ENCODE peak calls at places on chromosomes 1 and 21, in four cellular contexts. D is GM06990, T is mucosa of descending colon, L is psoas muscle. W is an unnamed sample.

GRCh38 chr1:116179398-116179797 is 68.2 kb downstream of the MAB21L3 start:
- DNase-seq in T (peak), L (no peak), D (no peak), W (no peak)

GRCh38 chr1:24765308-24765988 is 20.2 kb downstream of the CLIC4 start:
- DNase-seq in D (no peak), L (no peak), T (no peak), W (no peak)

GRCh38 chr1:227894831-227895451 is 52.8 kb downstream of the WNT9A start:
- DNase-seq in T (no peak), L (peak), D (no peak), W (no peak)

GRCh38 chr1:43979528-43980254 is 681 bp downstream of the B4GALT2 start:
- DNase-seq in D (peak), T (peak), L (peak), W (peak)

GRCh38 chr1:59393211-59394180 is 96.6 kb downstream of the FGGY start:
- DNase-seq in T (peak), D (no peak), L (peak), W (peak)

GRCh38 chr1:216566809-216567208 is 143.6 kb upstream of the USH2A start:
- DNase-seq in T (peak), L (no peak), D (no peak), W (no peak)

GRCh38 chr1:21662426-21663250 is 6.5 kb downstream of the RAP1GAP start:
- DNase-seq in T (no peak), D (no peak), L (no peak), W (no peak)

GRCh38 chr1:220527279-220528048 is 472 bp upstream of the MARK1 start:
- DNase-seq in D (peak), T (peak), L (no peak), W (peak)

GRCh38 chr1:52423771-52424170 is 19.4 kb downstream of the PRPF38A start:
- DNase-seq in T (no peak), L (no peak), D (no peak), W (peak)

GRCh38 chr1:98333936-98334335 is 327.6 kb upstream of the SNX7 start:
- DNase-seq in D (no peak), T (no peak), L (no peak), W (no peak)

GRCh38 chr1:62361426-62361825 is 42.2 kb upstream of the KANK4 start:
- DNase-seq in L (no peak), D (no peak), T (no peak), W (no peak)

GRCh38 chr1:199585392-199585791 is 442.1 kb upstream of the NR5A2 start:
- DNase-seq in T (no peak), L (no peak), D (no peak), W (no peak)

GRCh38 chr1:176211395-176212165 is 4.5 kb upstream of the COP1 start:
- DNase-seq in L (no peak), T (peak), D (no peak), W (no peak)

GRCh38 chr21:38912789-38913119 is 107.0 kb downstream of the ETS2 start:
- DNase-seq in T (no peak), D (no peak), L (no peak), W (no peak)

GRCh38 chr1:113490384-113490783 is 100.1 kb downstream of the MAGI3 start:
- DNase-seq in L (no peak), D (no peak), T (no peak), W (no peak)

GRCh38 chr1:245704341-245704740 is 549.6 kb downstream of the KIF26B start:
- DNase-seq in T (no peak), L (no peak), D (no peak), W (no peak)

GRCh38 chr1:2415337-2415736 is 3.0 kb upstream of the PEX10 start:
- DNase-seq in D (no peak), L (no peak), T (no peak), W (no peak)

GRCh38 chr1:215114154-215114933 is 31.8 kb downstream of the KCNK2 start:
- DNase-seq in L (no peak), D (no peak), T (no peak), W (no peak)

GRCh38 chr1:18977428-18977827 is 21.0 kb upstream of the IFFO2 start:
- DNase-seq in D (no peak), T (no peak), L (no peak), W (no peak)

GRCh38 chr21:41506526-41507520 is 1.1 kb downstream of the TMPRSS2 start:
- DNase-seq in T (peak), L (no peak), D (no peak), W (no peak)

GRCh38 chr21:37647781-37648180 is 268.5 kb downstream of the KCNJ6 start:
- DNase-seq in D (no peak), L (no peak), T (no peak), W (no peak)

GRCh38 chr1:42259059-42259738 is 75.8 kb downstream of the FOXJ3 start:
- DNase-seq in D (peak), L (no peak), T (peak), W (no peak)

GRCh38 chr21:39048064-39048463 is 135.2 kb downstream of the PSMG1 start:
- DNase-seq in D (no peak), L (no peak), T (peak), W (peak)

GRCh38 chr1:160169553-160170399 is 18.4 kb downstream of the ATP1A4 start:
- DNase-seq in D (peak), L (no peak), T (no peak), W (no peak)

GRCh38 chr1:31412732-31413404 is at the start of gene SERINC2:
- DNase-seq in L (no peak), T (peak), D (no peak), W (no peak)

GRCh38 chr1:91273875-91274274 is 130.8 kb downstream of the HFM1 start:
- DNase-seq in D (no peak), L (no peak), T (no peak), W (no peak)

GRCh38 chr1:58819719-58820118 is 35.9 kb upstream of the JUN start:
- DNase-seq in L (no peak), D (no peak), T (no peak), W (peak)

GRCh38 chr1:197465528-197466205 is 197.6 kb downstream of the CRB1 start:
- DNase-seq in D (no peak), L (no peak), T (no peak), W (no peak)

GRCh38 chr1:202815120-202815519 is 4.4 kb downstream of the PCAT6 start:
- DNase-seq in L (no peak), D (no peak), T (no peak), W (no peak)

GRCh38 chr1:18419845-18420184 is 60.9 kb upstream of the KLHDC7A start:
- DNase-seq in L (no peak), D (no peak), T (no peak), W (no peak)

GRCh38 chr1:241499910-241500309 is 19.6 kb downstream of the FH start:
- DNase-seq in D (no peak), T (peak), L (no peak), W (no peak)

GRCh38 chr1:201399018-201399351 is at the start of gene LAD1:
- DNase-seq in D (no peak), T (no peak), L (no peak), W (no peak)
- H3K4me3 ChIP-seq in D (no peak), T (peak), L (no peak), W (peak)

DNA sequence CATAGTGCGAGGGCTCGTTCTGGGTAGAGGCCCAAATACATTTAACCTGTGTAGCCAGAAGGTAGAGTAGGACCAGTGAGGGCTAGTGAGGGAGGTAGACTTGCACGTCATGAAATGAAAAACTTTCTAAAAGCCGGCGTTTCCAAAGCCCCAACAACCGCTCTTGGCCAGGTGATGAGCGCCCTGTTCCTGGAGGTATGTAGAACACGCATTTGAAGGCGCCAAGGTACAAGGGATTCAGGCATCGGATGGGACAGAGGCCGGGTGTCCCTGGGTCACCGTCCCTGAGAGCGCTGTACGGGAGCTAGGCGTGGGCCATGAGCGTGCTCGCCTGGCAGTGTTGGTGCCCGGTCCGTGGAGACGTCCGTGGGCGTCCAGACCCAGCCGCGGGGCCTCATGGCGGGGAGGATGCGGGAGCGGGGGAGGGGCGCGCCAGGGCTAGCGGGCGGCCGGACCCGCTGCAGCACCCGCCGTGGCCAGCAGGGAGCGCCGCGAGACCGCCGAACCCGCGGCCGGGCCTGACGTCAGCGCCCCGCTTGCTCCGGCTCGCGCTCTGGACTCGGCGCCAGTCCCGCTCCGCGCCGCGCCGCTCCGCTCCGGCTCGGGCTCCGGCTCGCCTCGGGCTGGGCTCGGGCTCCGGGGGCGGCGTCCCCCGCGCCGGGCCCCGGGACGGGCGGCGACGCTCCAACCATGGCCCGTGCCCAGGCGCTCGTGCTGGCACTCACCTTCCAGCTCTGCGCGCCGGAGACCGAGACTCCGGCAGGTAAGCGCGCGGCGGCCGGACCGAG is at the start of gene PTPRU:
- DNase-seq in L (peak), D (peak), T (peak), W (peak)
- H3K4me3 ChIP-seq in L (peak), D (peak), T (peak), W (peak)

GRCh38 chr1:156691665-156692408 is 13.5 kb downstream of the CRABP2 start:
- DNase-seq in L (no peak), D (no peak), T (no peak), W (no peak)

GRCh38 chr1:156692958-156693857 is 12.2 kb downstream of the CRABP2 start:
- DNase-seq in L (no peak), D (no peak), T (peak), W (no peak)

GRCh38 chr1:156693858-156694562 is 11.4 kb downstream of the CRABP2 start:
- DNase-seq in D (no peak), T (peak), L (no peak), W (peak)

GRCh38 chr1:156691216-156691615 is 14.0 kb upstream of the NES start:
- DNase-seq in T (no peak), L (no peak), D (no peak), W (peak)

GRCh38 chr1:156692409-156692957 is 12.9 kb downstream of the CRABP2 start:
- DNase-seq in L (no peak), D (no peak), T (no peak), W (no peak)
- H3K4me3 ChIP-seq in L (no peak), D (no peak), T (no peak), W (no peak)

GRCh38 chr1:85463666-85464496 is 1.1 kb downstream of the DDAH1 start:
- DNase-seq in T (peak), D (no peak), L (no peak), W (peak)

GRCh38 chr1:85464497-85465098 is 361 bp downstream of the DDAH1 start:
- DNase-seq in L (peak), T (peak), D (peak), W (peak)

GRCh38 chr1:85461216-85461945 is 3.6 kb downstream of the DDAH1 start:
- DNase-seq in D (no peak), T (no peak), L (no peak), W (no peak)

GRCh38 chr1:85465099-85465790 is at the start of gene DDAH1:
- DNase-seq in D (peak), T (peak), L (peak), W (peak)

GRCh38 chr1:85462931-85463665 is 1.9 kb downstream of the DDAH1 start:
- DNase-seq in T (no peak), D (no peak), L (no peak), W (no peak)
- H3K4me3 ChIP-seq in T (no peak), D (no peak), L (peak), W (no peak)

DNA sequence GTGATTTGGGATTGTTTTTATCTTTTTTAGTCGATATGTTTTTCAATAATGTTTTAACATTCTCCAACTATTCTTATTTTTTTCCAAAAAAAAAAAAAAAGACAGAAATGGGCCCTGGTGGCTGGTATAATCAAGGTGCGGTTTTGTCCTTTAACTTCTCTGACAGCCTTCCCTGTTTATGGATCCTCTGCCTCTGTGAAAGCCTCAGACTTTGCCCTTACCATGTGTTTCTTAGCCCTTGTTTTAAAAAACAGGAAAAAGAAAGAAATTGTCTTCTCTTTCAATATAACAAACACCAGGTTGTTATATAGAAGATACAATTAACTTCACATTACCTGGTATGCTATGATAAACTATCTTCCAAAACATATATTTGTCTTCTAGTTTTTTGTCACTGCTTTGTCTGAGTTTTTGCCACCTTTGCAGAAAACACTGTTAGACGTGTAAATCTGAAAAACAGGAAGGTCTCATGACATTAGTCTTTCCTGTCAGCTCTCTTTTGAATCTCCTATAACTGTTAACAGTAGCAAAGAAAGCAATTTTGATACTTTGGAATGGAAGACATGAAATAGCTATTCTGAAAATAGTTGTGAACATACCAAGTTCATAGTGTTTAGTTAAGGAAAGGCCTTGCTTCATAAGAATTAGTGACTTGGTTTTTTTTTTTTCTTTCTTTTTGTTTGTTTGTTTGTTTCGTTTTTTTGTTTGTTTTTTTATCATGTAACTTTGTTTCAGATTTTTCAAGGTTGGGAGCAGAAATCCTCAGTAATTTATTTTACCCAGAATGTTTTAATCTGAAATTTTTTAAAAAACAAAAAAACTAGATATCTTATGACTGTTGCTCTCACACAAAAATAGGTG is 31.7 kb upstream of the CACYBP start:
- DNase-seq in T (no peak), L (no peak), D (no peak), W (no peak)
- H3K4me3 ChIP-seq in T (no peak), L (no peak), D (no peak), W (no peak)

DNA sequence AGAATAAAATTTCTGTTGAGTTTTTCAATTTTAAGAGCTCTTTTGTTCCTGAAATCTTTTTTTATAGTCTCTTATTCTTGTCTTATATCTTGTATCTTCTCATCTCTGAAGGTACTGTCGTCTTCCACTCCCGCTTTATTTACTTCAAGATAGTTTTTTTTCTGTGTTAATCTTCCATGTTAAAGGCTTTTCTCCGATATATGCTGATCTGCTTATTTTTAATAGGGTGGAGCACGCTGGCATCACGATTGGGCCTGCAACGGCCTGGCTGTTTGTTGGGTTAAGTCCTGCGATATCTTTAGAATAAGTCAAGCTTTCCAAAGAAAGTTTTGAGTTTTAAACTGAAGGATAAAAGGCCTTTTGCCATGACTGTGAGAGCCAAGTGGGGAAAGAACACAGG is 35.7 kb downstream of the MRPS6 start:
- DNase-seq in D (no peak), T (no peak), L (no peak), W (no peak)
- H3K4me3 ChIP-seq in D (no peak), T (no peak), L (no peak), W (no peak)

GRCh38 chr1:221892301-221892830 is 150.5 kb upstream of the DUSP10 start:
- DNase-seq in D (no peak), L (no peak), T (no peak), W (no peak)
- H3K4me3 ChIP-seq in D (no peak), L (no peak), T (no peak), W (no peak)

GRCh38 chr1:110345480-110345879 is 6.3 kb downstream of the RBM15 start:
- DNase-seq in D (no peak), L (no peak), T (no peak), W (no peak)
- H3K4me3 ChIP-seq in D (peak), L (peak), T (no peak), W (no peak)

GRCh38 chr1:213055087-213055591 is 4.1 kb downstream of the RPS6KC1 start:
- DNase-seq in D (no peak), L (no peak), T (no peak), W (no peak)

GRCh38 chr1:213053455-213053854 is 2.4 kb downstream of the RPS6KC1 start:
- DNase-seq in T (no peak), L (no peak), D (no peak), W (no peak)

GRCh38 chr1:213054142-213054541 is 3.1 kb downstream of the RPS6KC1 start:
- DNase-seq in D (no peak), L (no peak), T (no peak), W (no peak)

GRCh38 chr1:213057264-213058059 is 6.4 kb downstream of the RPS6KC1 start:
- DNase-seq in D (no peak), L (no peak), T (no peak), W (no peak)

DNA sequence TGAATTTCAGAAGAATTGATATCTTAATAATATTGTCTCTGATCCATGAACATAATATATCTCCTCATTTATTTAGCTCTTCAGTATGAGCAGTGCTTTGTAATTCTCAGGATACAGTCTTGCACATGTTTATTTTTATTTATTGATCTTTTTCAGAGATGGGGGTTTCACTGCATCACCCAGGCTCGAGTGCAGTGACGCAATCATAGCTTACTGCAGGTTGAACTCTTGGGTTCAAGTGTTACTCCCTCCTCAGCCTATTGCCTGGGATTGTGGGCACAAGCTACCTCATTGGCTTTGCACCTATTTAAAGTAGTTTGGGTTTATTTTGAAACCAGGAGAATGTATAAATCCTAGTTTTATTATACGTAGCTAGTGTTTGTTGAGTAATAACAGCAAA is 4.7 kb downstream of the RPS6KC1 start:
- DNase-seq in T (no peak), D (no peak), L (no peak), W (no peak)
- H3K4me3 ChIP-seq in T (no peak), D (no peak), L (no peak), W (no peak)

GRCh38 chr1:6574025-6574620 is 5.7 kb upstream of the ZBTB48 start:
- DNase-seq in D (no peak), T (no peak), L (no peak), W (no peak)

GRCh38 chr1:6570987-6571386 is 8.8 kb upstream of the ZBTB48 start:
- DNase-seq in T (no peak), D (no peak), L (no peak), W (no peak)

GRCh38 chr1:6572653-6573383 is 7.0 kb upstream of the ZBTB48 start:
- DNase-seq in T (no peak), L (no peak), D (no peak), W (no peak)

GRCh38 chr1:6569033-6569432 is 10.8 kb upstream of the ZBTB48 start:
- DNase-seq in L (no peak), D (no peak), T (no peak), W (no peak)

GRCh38 chr1:6570066-6570465 is 9.7 kb upstream of the ZBTB48 start:
- DNase-seq in D (no peak), T (no peak), L (no peak), W (no peak)
- H3K4me3 ChIP-seq in D (no peak), T (no peak), L (no peak), W (no peak)